ENCODE peak calls at places on chromosome 21, in five cellular contexts. Z is uterus; Q is frontal cortex; V is activated gamma-delta T cell treated with anti-CD3 and anti-CD28 coated beads, Interleukin-2, amount 50 U/mL, for 16 hours; R is activated CD8-positive, alpha-beta memory T cell treated with anti-CD3 and anti-CD28 coated beads, Interleukin-2, amount 50 U/mL, for 48 hours. H is an unnamed sample.

GRCh38 chr21:43939443-43940328 is 72.4 kb upstream of the TRAPPC10 start:
- DNase-seq in V (no peak), Q (no peak), R (no peak), Z (no peak), H (no peak)

GRCh38 chr21:33011462-33011861 is 14.3 kb upstream of the OLIG2 start:
- DNase-seq in Z (no peak), Q (no peak), R (no peak), V (no peak), H (no peak)

GRCh38 chr21:24045775-24046215 is 1561.5 kb downstream of the MRPL39 start:
- DNase-seq in R (no peak), V (no peak), Q (peak), Z (peak), H (peak)

GRCh38 chr21:26597981-26598380 is 24.9 kb upstream of the CYYR1 start:
- DNase-seq in Q (no peak), V (no peak), R (no peak), Z (no peak), H (no peak)

GRCh38 chr21:35223480-35224156 is 174.5 kb upstream of the RUNX1 start:
- DNase-seq in V (no peak), Q (no peak), Z (no peak), R (no peak), H (no peak)

GRCh38 chr21:46117586-46118304 is 19.8 kb downstream of the COL6A2 start:
- DNase-seq in V (no peak), Z (peak), R (no peak), Q (no peak), H (peak)

GRCh38 chr21:39518055-39518844 is 66.5 kb downstream of the SH3BGR start:
- DNase-seq in V (peak), R (peak), Q (peak), Z (no peak), H (no peak)

GRCh38 chr21:45467221-45467779 is 62.3 kb downstream of the COL18A1 start:
- DNase-seq in V (no peak), Q (no peak), R (no peak), Z (no peak), H (peak)

GRCh38 chr21:41866274-41866809 is 12.8 kb downstream of the PRDM15 start:
- DNase-seq in Q (no peak), R (no peak), Z (no peak), V (no peak), H (no peak)

GRCh38 chr21:37452222-37452621 is 85.6 kb downstream of the DYRK1A start:
- DNase-seq in V (no peak), R (no peak), Z (no peak), Q (peak), H (peak)

H was measured in heart right ventricle.